ENCODE peak calls at places on chromosomes 2 and 18, in six cellular contexts. One of them, this sample, is unnamed.

GRCh38 chr2:156466739-156467405 is 30.7 kb downstream of the GPD2 start:
- DNase-seq in WERI-Rb-1: no peak
- DNase-seq in mesenchymal stem cell: no peak
- DNase-seq in PC-9: no peak
- DNase-seq in A549: no peak
- DNase-seq in HepG2: no peak
- DNase-seq in this sample: peak; percentile 83

GRCh38 chr18:7789853-7790552 is 222.9 kb downstream of the PTPRM start:
- DNase-seq in WERI-Rb-1: peak; percentile 63
- DNase-seq in HepG2: peak; percentile 31
- DNase-seq in mesenchymal stem cell: peak; percentile 60
- DNase-seq in A549: peak; percentile 63
- DNase-seq in PC-9: no peak
- DNase-seq in this sample: peak; percentile 31

GRCh38 chr2:110864176-110864575 is 131.8 kb downstream of the ACOXL start:
- DNase-seq in A549: no peak
- DNase-seq in WERI-Rb-1: no peak
- DNase-seq in mesenchymal stem cell: no peak
- DNase-seq in HepG2: no peak
- DNase-seq in PC-9: no peak
- DNase-seq in this sample: no peak

GRCh38 chr2:44335806-44336538 is 25.3 kb downstream of the PREPL start:
- DNase-seq in A549: no peak
- DNase-seq in HepG2: no peak
- DNase-seq in WERI-Rb-1: no peak
- DNase-seq in mesenchymal stem cell: peak; percentile 14
- DNase-seq in PC-9: no peak
- DNase-seq in this sample: peak; percentile 63

GRCh38 chr2:177295479-177295878 is 31.0 kb upstream of the NFE2L2 start:
- DNase-seq in WERI-Rb-1: no peak
- DNase-seq in PC-9: no peak
- DNase-seq in HepG2: no peak
- DNase-seq in A549: no peak
- DNase-seq in mesenchymal stem cell: peak; percentile 21
- DNase-seq in this sample: peak; percentile 65

GRCh38 chr2:127081826-127082633 is 24.9 kb downstream of the BIN1 start:
- DNase-seq in PC-9: no peak
- DNase-seq in HepG2: no peak
- DNase-seq in WERI-Rb-1: peak; percentile 64
- DNase-seq in mesenchymal stem cell: no peak
- DNase-seq in A549: no peak
- DNase-seq in this sample: no peak

GRCh38 chr2:45177870-45178269 is 168.6 kb upstream of the SIX2 start:
- DNase-seq in WERI-Rb-1: no peak
- DNase-seq in HepG2: no peak
- DNase-seq in A549: peak; percentile 28
- DNase-seq in PC-9: peak; percentile 96
- DNase-seq in mesenchymal stem cell: no peak
- DNase-seq in this sample: peak; percentile 99

GRCh38 chr2:58973831-58974281 is 732.7 kb upstream of the FANCL start:
- DNase-seq in HepG2: no peak
- DNase-seq in mesenchymal stem cell: no peak
- DNase-seq in A549: peak; percentile 30
- DNase-seq in WERI-Rb-1: no peak
- DNase-seq in PC-9: no peak
- DNase-seq in this sample: no peak

GRCh38 chr2:205070889-205071288 is 525.6 kb downstream of the PARD3B start:
- DNase-seq in A549: no peak
- DNase-seq in mesenchymal stem cell: no peak
- DNase-seq in HepG2: no peak
- DNase-seq in PC-9: no peak
- DNase-seq in WERI-Rb-1: no peak
- DNase-seq in this sample: no peak

GRCh38 chr2:48504647-48505327 is 25.2 kb upstream of the STON1 start:
- DNase-seq in HepG2: no peak
- DNase-seq in PC-9: no peak
- DNase-seq in A549: peak; percentile 21
- DNase-seq in mesenchymal stem cell: peak; percentile 79
- DNase-seq in WERI-Rb-1: no peak
- DNase-seq in this sample: peak; percentile 70

GRCh38 chr2:230443540-230443939 is 27.5 kb downstream of the SP100 start:
- DNase-seq in mesenchymal stem cell: peak; percentile 41
- DNase-seq in PC-9: no peak
- DNase-seq in WERI-Rb-1: no peak
- DNase-seq in HepG2: no peak
- DNase-seq in A549: no peak
- DNase-seq in this sample: peak; percentile 61

GRCh38 chr2:240033330-240033678 is 3.1 kb upstream of the OR6B2 start:
- DNase-seq in A549: no peak
- DNase-seq in HepG2: no peak
- DNase-seq in PC-9: no peak
- DNase-seq in mesenchymal stem cell: no peak
- DNase-seq in WERI-Rb-1: no peak
- DNase-seq in this sample: no peak
- H3K9me3 ChIP-seq in A549: no peaks in the 10 kb centered on the region
- H3K9me3 ChIP-seq in HepG2: no peaks in the 10 kb centered on the region
- H3K9me3 ChIP-seq in PC-9: no peaks in the 10 kb centered on the region
- H3K9me3 ChIP-seq in mesenchymal stem cell: no peaks in the 10 kb centered on the region
- H3K9me3 ChIP-seq in WERI-Rb-1: no peaks in the 10 kb centered on the region
- H3K9me3 ChIP-seq in this sample: no peaks in the 10 kb centered on the region

GRCh38 chr2:227106845-227107759 is 56.9 kb downstream of the COL4A4 start:
- DNase-seq in HepG2: peak; percentile 73
- DNase-seq in mesenchymal stem cell: peak; percentile 80
- DNase-seq in PC-9: peak; percentile 37
- DNase-seq in A549: peak; percentile 73
- DNase-seq in WERI-Rb-1: peak; percentile 62
- DNase-seq in this sample: peak; percentile 52
- H3K9me3 ChIP-seq in HepG2: no peaks in the 10 kb centered on the region
- H3K9me3 ChIP-seq in mesenchymal stem cell: no peaks in the 10 kb centered on the region
- H3K9me3 ChIP-seq in PC-9: no peaks in the 10 kb centered on the region
- H3K9me3 ChIP-seq in A549: no peaks in the 10 kb centered on the region
- H3K9me3 ChIP-seq in WERI-Rb-1: no peaks in the 10 kb centered on the region
- H3K9me3 ChIP-seq in this sample: no peaks in the 10 kb centered on the region

DNA sequence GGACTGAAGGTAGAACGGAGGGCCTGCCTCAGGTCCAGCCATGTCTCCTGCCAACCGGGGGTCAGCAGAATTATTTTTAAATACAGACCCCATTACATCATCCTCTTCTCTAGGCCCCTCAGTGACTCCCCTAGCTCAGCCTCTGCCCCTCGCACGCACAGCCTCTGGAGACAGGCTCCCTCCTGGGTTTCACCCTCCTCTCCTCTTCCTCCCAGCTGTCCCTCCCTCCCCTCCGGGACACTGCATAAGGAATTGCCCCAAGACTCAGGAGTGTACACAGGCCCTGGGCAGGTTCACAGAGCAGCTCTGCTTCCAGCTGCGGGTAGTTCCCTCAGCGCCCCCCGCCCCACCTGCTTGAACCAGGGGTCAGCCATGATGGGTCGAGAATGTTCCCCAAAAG is 520.2 kb upstream of the MYT1L start:
- DNase-seq in WERI-Rb-1: no peak
- DNase-seq in HepG2: no peak
- DNase-seq in mesenchymal stem cell: no peak
- DNase-seq in A549: no peak
- DNase-seq in PC-9: no peak
- DNase-seq in this sample: no peak
- H3K9me3 ChIP-seq in WERI-Rb-1: no peaks in the 10 kb centered on the region
- H3K9me3 ChIP-seq in HepG2: no peaks in the 10 kb centered on the region
- H3K9me3 ChIP-seq in mesenchymal stem cell: no peaks in the 10 kb centered on the region
- H3K9me3 ChIP-seq in A549: no peaks in the 10 kb centered on the region
- H3K9me3 ChIP-seq in PC-9: no peaks in the 10 kb centered on the region
- H3K9me3 ChIP-seq in this sample: peaks cover 7% of the 10 kb centered on the region

DNA sequence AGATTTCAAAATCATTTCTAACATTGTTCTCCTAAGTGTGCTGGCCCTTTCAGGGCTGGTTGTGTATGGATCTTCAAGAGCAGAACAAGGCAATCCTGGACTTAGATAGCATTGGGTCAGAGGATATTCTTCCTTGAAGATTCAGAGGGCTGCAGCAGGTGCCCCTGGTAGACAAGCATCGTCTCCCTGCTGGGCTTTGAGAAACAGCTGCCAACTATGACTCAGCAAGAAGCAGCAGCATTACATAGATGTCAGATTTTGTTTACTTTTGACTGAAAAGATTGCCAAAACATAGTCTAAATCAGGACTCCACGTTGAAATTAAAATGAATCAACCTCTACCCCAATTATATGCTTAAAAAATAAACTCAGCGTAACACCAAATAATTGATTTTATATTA is 618.8 kb downstream of the SOCS6 start:
- DNase-seq in mesenchymal stem cell: no peak
- DNase-seq in HepG2: no peak
- DNase-seq in WERI-Rb-1: no peak
- DNase-seq in PC-9: no peak
- DNase-seq in A549: peak; percentile 58
- DNase-seq in this sample: peak; percentile 37
- H3K9me3 ChIP-seq in mesenchymal stem cell: peaks cover 1% of the 10 kb centered on the region
- H3K9me3 ChIP-seq in HepG2: no peaks in the 10 kb centered on the region
- H3K9me3 ChIP-seq in WERI-Rb-1: no peaks in the 10 kb centered on the region
- H3K9me3 ChIP-seq in PC-9: peaks cover 3% of the 10 kb centered on the region
- H3K9me3 ChIP-seq in A549: no peaks in the 10 kb centered on the region
- H3K9me3 ChIP-seq in this sample: no peaks in the 10 kb centered on the region

GRCh38 chr2:139645617-139646016 is 865.4 kb upstream of the NXPH2 start:
- DNase-seq in PC-9: no peak
- DNase-seq in A549: no peak
- DNase-seq in HepG2: no peak
- DNase-seq in mesenchymal stem cell: no peak
- DNase-seq in WERI-Rb-1: no peak
- DNase-seq in this sample: no peak
- H3K9me3 ChIP-seq in PC-9: no peaks in the 10 kb centered on the region
- H3K9me3 ChIP-seq in A549: no peaks in the 10 kb centered on the region
- H3K9me3 ChIP-seq in HepG2: peaks cover 67% of the 10 kb centered on the region
- H3K9me3 ChIP-seq in mesenchymal stem cell: peaks cover 39% of the 10 kb centered on the region
- H3K9me3 ChIP-seq in WERI-Rb-1: no peaks in the 10 kb centered on the region
- H3K9me3 ChIP-seq in this sample: no peaks in the 10 kb centered on the region

DNA sequence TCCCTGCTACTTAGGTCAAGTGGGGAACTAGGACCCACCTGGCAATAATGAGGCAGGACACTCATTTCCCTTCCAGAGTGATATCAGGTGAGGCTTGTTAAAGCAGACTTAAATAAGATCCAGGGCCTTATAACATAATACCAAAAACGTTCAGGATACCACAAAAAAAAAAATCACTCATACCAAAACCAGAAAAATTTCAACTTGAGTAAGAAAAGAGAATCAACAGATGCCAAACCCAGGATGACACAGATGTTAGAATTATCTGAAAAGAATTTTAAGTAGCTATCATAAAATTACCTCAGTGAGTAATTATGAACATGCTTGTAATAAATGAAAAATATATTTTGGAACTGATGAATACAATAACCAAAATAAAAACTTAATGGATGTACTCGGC is 255.6 kb upstream of the OSR1 start:
- DNase-seq in PC-9: no peak
- DNase-seq in HepG2: no peak
- DNase-seq in WERI-Rb-1: no peak
- DNase-seq in A549: no peak
- DNase-seq in mesenchymal stem cell: no peak
- DNase-seq in this sample: no peak
- H3K9me3 ChIP-seq in PC-9: peaks cover 25% of the 10 kb centered on the region
- H3K9me3 ChIP-seq in HepG2: peaks cover 31% of the 10 kb centered on the region
- H3K9me3 ChIP-seq in WERI-Rb-1: peaks cover 36% of the 10 kb centered on the region
- H3K9me3 ChIP-seq in A549: peaks cover 6% of the 10 kb centered on the region
- H3K9me3 ChIP-seq in mesenchymal stem cell: peaks cover 40% of the 10 kb centered on the region
- H3K9me3 ChIP-seq in this sample: no peaks in the 10 kb centered on the region

This sample was measured in fibroblast of lung.